ENCODE peak calls at places on chromosomes 16 and 17, in ten cellular contexts. L, N, Y, X, O, W, A, Z, R and M are unnamed samples.

GRCh38 chr16:51431517-51432241 is 280.6 kb upstream of the SALL1 start:
- DNase-seq in X (no peak), Z (no peak), N (peak; percentile 97), A (peak; percentile 88), L (peak; percentile 94), W (peak; percentile 83), O (peak; percentile 100), Y (no peak), R (no peak), M (peak; percentile 91)

GRCh38 chr16:78647019-78647418 is 547.6 kb downstream of the WWOX start:
- DNase-seq in Y (no peak), Z (no peak), A (no peak), W (no peak), L (no peak), R (no peak), X (no peak), O (no peak), N (no peak), M (no peak)

GRCh38 chr17:41619162-41619933 is 5.0 kb downstream of the KRT17 start:
- DNase-seq in X (peak; percentile 61), Y (no peak), W (no peak), A (no peak), O (no peak), R (no peak), Z (no peak), L (no peak), N (no peak), M (no peak)

GRCh38 chr17:77807746-77808441 is 150.6 kb upstream of the TNRC6C start:
- DNase-seq in L (no peak), Z (no peak), R (no peak), W (no peak), N (no peak), O (no peak), X (no peak), A (no peak), Y (no peak), M (no peak)

GRCh38 chr17:64129765-64130558 is at the start of gene ERN1:
- DNase-seq in W (peak; percentile 98), N (peak; percentile 73), Z (peak; percentile 93), X (peak; percentile 99), A (peak; percentile 98), Y (peak; percentile 95), R (peak; percentile 60), O (peak; percentile 92), L (no peak), M (peak; percentile 97)

GRCh38 chr16:64452446-64452845 is 669.4 kb downstream of the CDH11 start:
- DNase-seq in L (no peak), R (no peak), N (no peak), O (no peak), W (no peak), Z (no peak), Y (no peak), X (no peak), A (peak; percentile 12), M (no peak)

GRCh38 chr16:27417047-27417671 is 15.2 kb downstream of the IL21R start:
- DNase-seq in X (no peak), R (no peak), Y (no peak), W (no peak), L (no peak), N (no peak), Z (no peak), O (no peak), A (no peak), M (no peak)

GRCh38 chr16:28063611-28064061 is at the start of gene GSG1L:
- DNase-seq in X (peak; percentile 59), O (no peak), Y (no peak), N (no peak), Z (no peak), A (no peak), W (peak; percentile 32), R (no peak), L (no peak), M (no peak)

GRCh38 chr16:73052441-73053030 is 4.6 kb upstream of the ZFHX3 start:
- DNase-seq in Z (no peak), A (no peak), O (no peak), N (no peak), W (no peak), R (no peak), L (no peak), Y (no peak), X (no peak), M (no peak)

GRCh38 chr16:73053038-73053378 is 5.1 kb upstream of the ZFHX3 start:
- DNase-seq in A (no peak), X (no peak), Z (no peak), R (no peak), O (no peak), N (no peak), Y (no peak), L (no peak), W (no peak), M (no peak)

GRCh38 chr16:73054732-73055481 is 7.0 kb upstream of the ZFHX3 start:
- DNase-seq in L (no peak), N (no peak), Z (no peak), W (no peak), X (no peak), O (peak; percentile 72), R (no peak), Y (no peak), A (peak; percentile 53), M (peak; percentile 96)

GRCh38 chr16:73054131-73054496 is 6.2 kb upstream of the ZFHX3 start:
- DNase-seq in A (peak; percentile 32), X (no peak), O (no peak), Z (no peak), L (no peak), R (no peak), N (no peak), W (no peak), Y (no peak), M (peak; percentile 40)

DNA sequence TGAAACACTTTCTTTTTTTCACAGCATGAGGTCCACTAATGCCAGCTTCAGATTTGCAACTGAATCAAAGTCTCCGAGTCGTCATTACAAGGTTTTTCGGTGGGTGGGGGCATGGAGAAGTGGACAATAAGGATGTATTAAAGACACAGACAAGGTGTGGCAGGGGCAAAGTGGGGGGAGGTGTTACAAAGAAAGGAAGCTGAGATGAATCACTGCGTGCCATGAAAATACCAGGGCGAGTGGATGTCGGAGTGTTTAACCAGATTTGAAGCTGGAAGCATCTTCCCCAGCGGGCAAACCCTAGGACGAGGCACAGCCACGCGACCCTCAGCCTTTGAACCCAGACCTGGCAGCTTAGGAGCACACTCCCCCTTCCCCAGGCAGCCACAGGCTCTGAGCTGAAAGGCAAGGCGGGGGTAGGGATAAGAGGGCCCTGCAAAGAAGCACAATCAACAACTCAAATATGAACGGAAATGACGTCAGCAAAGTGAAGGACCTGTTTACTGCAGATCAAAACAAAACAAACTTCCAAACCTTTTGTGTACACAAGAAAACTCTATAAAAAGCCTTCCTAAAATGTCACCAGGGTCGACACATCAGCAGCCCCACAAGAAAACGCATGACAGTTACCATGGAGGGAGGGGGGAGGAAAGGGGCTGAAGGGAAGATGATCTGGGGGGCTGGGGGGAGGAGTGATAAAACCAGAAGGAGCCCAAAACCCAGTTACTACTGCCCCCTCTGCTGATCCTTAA is 5.6 kb upstream of the ZFHX3 start:
- DNase-seq in Y (no peak), R (no peak), A (peak; percentile 82), Z (no peak), L (no peak), W (no peak), X (no peak), O (peak; percentile 65), N (no peak), M (peak; percentile 81)
- H3K4me3 ChIP-seq in Y (no peak overlapping the region), R (no peak overlapping the region), A (no peak overlapping the region), Z (no peak overlapping the region), L (no peak overlapping the region), W (no peak overlapping the region), X (no peak overlapping the region), O (peak overlapping the region; percentile 36), N (no peak overlapping the region), M (no peak overlapping the region)

GRCh38 chr16:16096858-16097213 is 126.5 kb downstream of the ABCC6 start:
- DNase-seq in L (no peak), Y (no peak), N (no peak), Z (no peak), X (no peak), W (no peak), A (no peak), O (no peak), R (no peak), M (no peak)

GRCh38 chr16:16095646-16096045 is 127.6 kb downstream of the ABCC6 start:
- DNase-seq in X (no peak), Z (no peak), O (peak; percentile 35), R (no peak), N (no peak), Y (no peak), L (no peak), W (no peak), A (peak; percentile 12), M (peak; percentile 36)

GRCh38 chr16:16093625-16094332 is 129.5 kb downstream of the ABCC6 start:
- DNase-seq in L (no peak), Z (no peak), O (no peak), X (no peak), A (no peak), R (no peak), N (no peak), Y (no peak), W (no peak), M (peak; percentile 27)

GRCh38 chr16:16099320-16099719 is 124.0 kb downstream of the ABCC6 start:
- DNase-seq in O (no peak), X (no peak), R (no peak), W (no peak), A (no peak), Y (no peak), N (no peak), Z (no peak), L (no peak), M (no peak)

GRCh38 chr16:16096161-16096857 is 127.0 kb downstream of the ABCC6 start:
- DNase-seq in Y (peak; percentile 39), X (no peak), W (no peak), O (peak; percentile 89), R (no peak), L (peak; percentile 79), Z (no peak), N (no peak), A (peak; percentile 75), M (peak; percentile 74)
- TF ChIP-seq CTCF in Y (no peak), X (no peak), W (peak; percentile 36), O (peak; percentile 50), R (peak; percentile 13), L (peak; percentile 52), Z (no peak), N (peak; percentile 53), A (peak; percentile 50), M (peak; percentile 54)

GRCh38 chr16:20906225-20906870 is 5.8 kb downstream of the LYRM1 start:
- DNase-seq in Y (no peak), O (peak; percentile 94), Z (no peak), R (no peak), A (peak; percentile 95), X (no peak), L (peak; percentile 93), W (no peak), N (peak; percentile 77), M (peak; percentile 87)

GRCh38 chr16:20904507-20905079 is 4.0 kb downstream of the LYRM1 start:
- DNase-seq in X (no peak), Z (peak; percentile 9), L (no peak), W (no peak), N (peak; percentile 82), O (peak; percentile 98), A (peak; percentile 89), R (peak; percentile 69), Y (no peak), M (peak; percentile 82)

GRCh38 chr16:20905576-20905975 is 5.0 kb downstream of the LYRM1 start:
- DNase-seq in A (peak; percentile 49), L (no peak), Y (no peak), O (no peak), R (no peak), Z (no peak), X (no peak), N (no peak), W (no peak), M (peak; percentile 36)

GRCh38 chr16:20903889-20904506 is 3.4 kb downstream of the LYRM1 start:
- DNase-seq in O (no peak), Y (no peak), A (no peak), L (no peak), W (no peak), Z (no peak), R (no peak), N (no peak), X (no peak), M (no peak)

DNA sequence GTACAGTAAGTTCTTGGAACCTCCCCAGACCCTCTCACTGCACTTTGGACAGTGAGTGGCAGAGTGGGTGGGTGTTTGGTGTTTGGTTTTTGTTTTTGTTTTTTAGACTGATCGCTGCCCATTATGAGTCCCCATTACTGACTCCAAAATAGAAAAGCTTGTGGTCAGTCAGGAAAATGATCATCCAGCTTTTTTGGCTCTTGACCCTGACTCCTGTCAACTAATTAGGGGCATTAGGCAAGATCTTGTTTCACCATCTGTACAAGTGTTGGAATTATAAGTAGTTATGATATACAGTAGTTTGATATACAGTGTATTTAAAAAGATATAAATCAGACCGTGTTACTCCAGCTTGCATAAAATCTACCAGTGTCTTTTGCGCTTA is 6.3 kb downstream of the LYRM1 start:
- DNase-seq in Z (no peak), L (no peak), A (no peak), O (no peak), W (no peak), X (no peak), R (no peak), Y (no peak), N (no peak), M (peak; percentile 43)
- H3K4me3 ChIP-seq in Z (no peak overlapping the region), L (no peak overlapping the region), A (no peak overlapping the region), O (no peak overlapping the region), W (no peak overlapping the region), X (no peak overlapping the region), R (no peak overlapping the region), Y (no peak overlapping the region), N (no peak overlapping the region), M (no peak overlapping the region)

GRCh38 chr17:59254742-59255141 is 34.4 kb downstream of the GDPD1 start:
- DNase-seq in A (no peak), W (no peak), Z (no peak), L (no peak), N (no peak), O (no peak), Y (no peak), R (no peak), X (no peak), M (no peak)

GRCh38 chr17:59257101-59257500 is 36.8 kb downstream of the GDPD1 start:
- DNase-seq in Z (no peak), N (no peak), X (no peak), O (no peak), R (no peak), L (no peak), W (no peak), Y (no peak), A (peak; percentile 1), M (no peak)

GRCh38 chr17:59260724-59261123 is 40.4 kb downstream of the GDPD1 start:
- DNase-seq in W (no peak), N (no peak), O (no peak), Y (no peak), R (no peak), A (no peak), L (no peak), X (no peak), Z (no peak), M (no peak)
- TF ChIP-seq CTCF in W (no peak), N (no peak), O (no peak), Y (no peak), R (no peak), A (no peak), L (no peak), X (no peak), Z (no peak), M (no peak)